ENCODE peak calls at places on chromosomes 6 and 20, in seven cellular contexts. P is ascending aorta; H is MM.1S; O is progenitor cell of endocrine pancreas; Z is T-helper 1 cell; X is CD8-positive, alpha-beta T cell; Q is stimulated activated CD8-positive, alpha-beta memory T cell treated with anti-CD3 and anti-CD28 coated beads, Interleukin-15, amount 100 ng/mL, for 1 hour. F is an unnamed sample.

GRCh38 chr6:166463363-166464067 is 80.8 kb upstream of the MPC1 start:
- DNase-seq in H (no peak), X (no peak), O (no peak), P (peak; percentile 49), Q (no peak), Z (no peak), F (no peak)

GRCh38 chr20:47019106-47019824 is 124.6 kb downstream of the EYA2 start:
- DNase-seq in P (no peak), Q (no peak), O (no peak), X (no peak), H (no peak), Z (no peak), F (no peak)

GRCh38 chr6:169141706-169142705 is 111.6 kb downstream of the THBS2 start:
- DNase-seq in H (no peak), O (no peak), Q (no peak), P (no peak), Z (no peak), X (no peak), F (no peak)

GRCh38 chr20:53276143-53276542 is 304.0 kb downstream of the TSHZ2 start:
- DNase-seq in X (no peak), Q (no peak), O (no peak), Z (no peak), H (no peak), P (no peak), F (no peak)

GRCh38 chr6:152993847-152994246 is 8.7 kb downstream of the MTRF1L start:
- DNase-seq in O (no peak), H (no peak), Z (no peak), P (no peak), Q (no peak), X (no peak), F (no peak)

GRCh38 chr6:26156105-26156849 is 69.0 kb downstream of the HFE start:
- DNase-seq in O (peak; percentile 69), P (peak; percentile 95), X (peak; percentile 80), H (peak; percentile 91), Z (peak; percentile 97), Q (peak; percentile 57), F (peak; percentile 71)

GRCh38 chr6:114543696-114544095 is 200.9 kb upstream of the HS3ST5 start:
- DNase-seq in Z (no peak), Q (no peak), P (no peak), H (no peak), X (no peak), O (no peak), F (no peak)

GRCh38 chr6:63740709-63741108 is 105.1 kb downstream of the PHF3 start:
- DNase-seq in P (no peak), Q (no peak), O (no peak), Z (no peak), H (no peak), X (no peak), F (no peak)

GRCh38 chr6:34110610-34111009 is 35.3 kb downstream of the GRM4 start:
- DNase-seq in O (no peak), Q (no peak), Z (no peak), P (no peak), X (no peak), H (no peak), F (no peak)

GRCh38 chr6:41626022-41626421 is 12.2 kb upstream of the MDFI start:
- DNase-seq in O (no peak), H (no peak), P (no peak), X (no peak), Q (no peak), Z (no peak), F (no peak)

F was measured in activated CD4-positive, CD25-positive, alpha-beta regulatory T cell treated with anti-CD3 and anti-CD28 coated beads, Interleukin-2, amount 50 U/mL, for 16 hours.